ENCODE peak calls at places on chromosome 1, in eight cellular contexts. C is putamen; A is left cardiac atrium; S is activated CD4-positive, alpha-beta T cell treated with anti-CD3 and anti-CD28 coated beads, Interleukin-2, amount 50 U/mL, for 1 hour; M is stimulated activated CD4-positive, alpha-beta T cell treated with anti-CD3 and anti-CD28 coated beads, TNF-alpha, amount 100 ng/mL, for 4 hours; V is SK-MEL-5; P is astrocyte of the spinal cord; G is GM12878. D is an unnamed sample.

GRCh38 chr1:92299477-92300125 is 742 bp downstream of the RPAP2 start:
- DNase-seq in C (no peak), A (no peak), S (no peak), M (no peak), V (peak), P (peak), G (no peak), D (peak)

GRCh38 chr1:43276673-43277072 is 6.9 kb downstream of the TMEM125 start:
- DNase-seq in C (no peak), A (no peak), S (no peak), M (no peak), V (no peak), P (no peak), G (no peak), D (no peak)

GRCh38 chr1:53601031-53601745 is 137.8 kb downstream of the GLIS1 start:
- DNase-seq in C (no peak), A (no peak), S (no peak), M (no peak), V (no peak), P (no peak), G (no peak), D (no peak)

GRCh38 chr1:230108580-230108979 is 41.5 kb downstream of the GALNT2 start:
- DNase-seq in C (no peak), A (no peak), S (no peak), M (no peak), V (no peak), P (no peak), G (no peak), D (no peak)

GRCh38 chr1:61047061-61047460 is 35.3 kb upstream of the NFIA start:
- DNase-seq in C (no peak), A (no peak), S (no peak), M (no peak), V (no peak), P (no peak), G (no peak), D (no peak)

GRCh38 chr1:163069142-163069541 is at the start of gene RGS4:
- DNase-seq in C (peak), A (peak), S (no peak), M (no peak), V (peak), P (peak), G (no peak), D (peak)

GRCh38 chr1:35369922-35370671 is 101.6 kb downstream of the ZMYM4 start:
- DNase-seq in C (peak), A (peak), S (no peak), M (no peak), V (peak), P (peak), G (no peak), D (peak)

GRCh38 chr1:203289281-203289981 is 15.9 kb upstream of the BTG2 start:
- DNase-seq in C (peak), A (peak), S (peak), M (peak), V (no peak), P (no peak), G (peak), D (no peak)

GRCh38 chr1:186183219-186183618 is 191.8 kb downstream of the TPR start:
- DNase-seq in C (no peak), A (peak), S (no peak), M (no peak), V (no peak), P (peak), G (no peak), D (no peak)